ENCODE peak calls at places on chromosome 1, in nine cellular contexts. P is K562, D is right lobe of liver, U is tibial nerve, E is adrenal gland, H is IMR-90, G is Peyer's patch, M is prostate gland, I is uterus. J is an unnamed sample.

GRCh38 chr1:17239420-17239819 is 9.5 kb upstream of the PADI3 start:
- DNase-seq in M (no peak), I (no peak), G (no peak), H (peak; percentile 92), U (peak; percentile 18), D (no peak), P (peak; percentile 85), E (peak; percentile 77), J (peak; percentile 66)

GRCh38 chr1:35561297-35561971 is 3.8 kb downstream of the NCDN start:
- DNase-seq in G (no peak), P (no peak), D (no peak), H (no peak), I (no peak), M (no peak), E (no peak), U (no peak), J (no peak)

GRCh38 chr1:220045356-220046051 is 801 bp downstream of the EPRS1 start:
- DNase-seq in U (no peak), G (no peak), I (no peak), D (no peak), H (no peak), E (no peak), M (no peak), P (peak; percentile 48), J (no peak)

GRCh38 chr1:224783006-224783651 is 146.3 kb upstream of the DNAH14 start:
- DNase-seq in G (no peak), E (no peak), U (no peak), D (no peak), I (no peak), P (no peak), H (no peak), M (no peak), J (no peak)

GRCh38 chr1:67687649-67688048 is 2.6 kb downstream of the GADD45A start:
- DNase-seq in D (no peak), P (no peak), U (no peak), H (peak; percentile 83), G (no peak), I (no peak), M (no peak), E (no peak), J (no peak)

GRCh38 chr1:14780271-14780670 is 181.8 kb downstream of the KAZN start:
- DNase-seq in G (no peak), I (no peak), E (no peak), M (no peak), U (no peak), D (no peak), P (peak; percentile 46), H (no peak), J (no peak)

GRCh38 chr1:116356673-116357072 is 16.4 kb upstream of the ATP1A1 start:
- DNase-seq in E (no peak), P (no peak), M (no peak), I (no peak), U (no peak), H (peak; percentile 71), G (no peak), D (no peak), J (no peak)

GRCh38 chr1:100130552-100131077 is 2.1 kb downstream of the SASS6 start:
- DNase-seq in D (no peak), G (no peak), I (no peak), U (no peak), H (peak; percentile 25), M (no peak), E (no peak), P (no peak), J (no peak)

DNA sequence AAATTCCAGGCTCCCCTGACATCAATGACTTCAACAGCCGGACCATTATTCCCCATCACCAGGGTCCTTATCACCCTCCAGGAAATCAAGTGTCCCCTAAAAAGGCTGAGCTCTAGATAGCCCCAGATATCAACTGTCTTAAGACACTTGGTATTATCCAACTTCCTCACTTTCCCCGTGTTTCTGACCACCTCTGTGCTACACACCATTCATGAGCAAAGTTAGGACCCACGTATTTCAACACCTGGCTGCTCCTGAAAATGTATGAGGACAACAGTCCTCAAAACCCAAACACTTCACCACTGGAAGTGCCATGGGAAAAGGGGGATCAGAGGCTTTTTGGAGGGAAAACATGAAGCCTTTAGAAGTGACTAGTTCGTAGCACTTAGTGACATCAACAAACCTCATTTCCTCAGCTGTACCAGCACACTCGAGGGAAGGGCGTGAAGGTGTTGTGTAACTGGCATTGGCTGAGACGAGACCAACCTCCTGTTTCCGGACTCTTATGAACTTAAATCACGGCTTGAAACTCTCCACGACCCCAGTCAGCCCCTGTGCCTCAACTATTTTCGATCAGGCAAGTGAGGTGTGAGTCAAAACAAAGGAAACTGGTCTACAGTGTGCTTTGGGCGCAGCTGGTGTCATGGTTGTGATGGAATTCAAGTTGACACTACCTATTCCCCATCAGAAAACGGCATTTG is 4.1 kb upstream of the CHD5 start:
- DNase-seq in P (no peak), G (no peak), E (no peak), U (no peak), I (no peak), M (no peak), H (no peak), D (no peak), J (no peak)
- TF ChIP-seq POLR2A in P (peak; percentile 80), G (no peak), E (no peak), U (no peak), I (no peak), M (no peak), H (no peak), D (no peak), J (no peak)

GRCh38 chr1:156491151-156491949 is 9.2 kb downstream of the MEF2D start:
- DNase-seq in U (no peak), M (no peak), D (no peak), E (no peak), H (no peak), G (no peak), I (no peak), P (peak; percentile 52), J (no peak)
- TF ChIP-seq POLR2A in U (no peak), M (no peak), D (no peak), E (no peak), H (no peak), G (no peak), I (no peak), P (no peak), J (no peak)

GRCh38 chr1:26833432-26834405 is 7.2 kb downstream of the ZDHHC18 start:
- DNase-seq in E (no peak), I (no peak), H (no peak), G (peak; percentile 93), D (peak; percentile 77), P (no peak), U (no peak), M (no peak), J (no peak)
- TF ChIP-seq POLR2A in E (no peak), I (no peak), H (no peak), G (no peak), D (no peak), P (no peak), U (no peak), M (no peak), J (no peak)

DNA sequence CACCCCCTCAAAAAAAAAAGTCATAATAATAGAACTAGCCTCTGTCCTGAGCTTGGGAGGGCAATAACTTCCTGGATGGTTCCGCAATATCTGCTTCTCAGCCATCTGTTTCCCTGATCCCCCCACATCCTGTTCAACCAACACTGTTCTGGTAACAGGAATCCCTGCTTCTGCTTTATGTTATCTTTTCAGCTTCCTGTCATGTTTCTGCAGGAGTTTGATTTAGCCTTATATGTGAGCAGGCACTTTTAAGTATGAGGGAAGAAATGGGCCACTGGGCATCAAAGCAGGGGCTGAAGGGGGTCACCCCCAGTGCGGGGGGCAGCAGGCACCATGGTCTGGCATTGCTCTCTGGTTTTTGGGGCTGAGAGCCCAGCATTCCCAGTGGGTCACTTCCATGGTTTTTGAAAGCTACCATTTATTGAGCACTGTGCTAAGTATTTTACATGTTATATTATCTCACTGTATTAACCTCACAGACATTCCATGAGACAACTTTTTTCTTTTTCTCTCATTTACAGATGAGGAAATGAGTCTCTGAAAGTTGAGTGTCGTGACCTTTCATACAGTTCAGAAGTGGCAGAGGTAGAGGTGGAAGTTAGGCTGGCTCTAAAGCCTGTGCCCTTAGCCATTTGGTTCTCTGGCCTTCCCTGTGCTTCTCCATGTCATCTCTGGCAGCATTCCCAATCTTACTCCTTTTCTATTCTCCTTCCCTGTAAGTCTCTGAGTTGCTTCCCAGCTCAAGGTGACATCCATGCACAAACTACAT is 61.9 kb downstream of the DNTTIP2 start:
- DNase-seq in M (no peak), G (no peak), P (peak; percentile 34), U (no peak), E (no peak), D (no peak), H (peak; percentile 85), I (no peak), J (no peak)
- TF ChIP-seq POLR2A in M (no peak), G (no peak), P (no peak), U (no peak), E (no peak), D (no peak), H (no peak), I (no peak), J (no peak)

DNA sequence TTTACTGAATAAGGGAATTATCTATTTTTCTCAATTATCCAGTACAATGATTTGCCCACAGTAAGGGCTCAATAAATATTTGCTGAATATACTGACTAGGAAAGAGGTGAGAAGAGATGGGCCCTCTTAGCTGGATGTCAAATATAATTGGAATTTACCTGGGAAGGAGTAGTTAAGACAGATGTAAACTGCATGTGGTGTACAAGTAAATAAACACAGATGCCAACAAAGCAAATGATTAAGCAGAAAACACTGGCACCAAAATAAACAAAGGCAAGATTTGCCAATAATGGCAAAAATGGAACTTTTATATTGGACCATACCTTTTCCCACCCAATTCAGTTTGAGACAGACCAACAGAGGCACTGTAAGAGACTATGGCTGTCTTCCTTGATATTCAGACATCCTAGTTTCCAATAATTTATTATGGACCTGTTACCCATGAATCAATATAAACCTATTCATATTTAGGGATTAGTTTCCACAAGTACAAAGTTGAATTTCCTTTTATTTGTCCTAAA is 7.4 kb downstream of the PNRC2 start:
- DNase-seq in G (no peak), D (no peak), H (no peak), M (no peak), U (no peak), E (no peak), P (no peak), I (no peak), J (no peak)
- TF ChIP-seq POLR2A in G (no peak), D (no peak), H (no peak), M (no peak), U (no peak), E (no peak), P (no peak), I (no peak), J (no peak)

J was measured in H54.